ENCODE peak calls at places on chromosomes 11 and 22, in five cellular contexts. J, C, T, S and Z are unnamed samples.

GRCh38 chr11:6721343-6721742 is 38.2 kb upstream of the MRPL17 start:
- ATAC-seq in J (no peak), C (no peak), T (peak; percentile 18), S (peak; percentile 45), Z (no peak)

GRCh38 chr11:33910261-33910959 is 18.5 kb upstream of the LMO2 start:
- ATAC-seq in J (no peak), C (no peak), T (no peak), S (no peak), Z (no peak)

GRCh38 chr11:102430158-102430836 is 22.3 kb downstream of the TMEM123 start:
- ATAC-seq in J (no peak), C (peak; percentile 51), T (peak; percentile 36), S (no peak), Z (no peak)

GRCh38 chr11:118878187-118878586 is 5.5 kb upstream of the CXCR5 start:
- ATAC-seq in J (no peak), C (no peak), T (no peak), S (no peak), Z (no peak)

GRCh38 chr11:11179239-11179638 is 173.8 kb downstream of the CSNK2A3 start:
- ATAC-seq in J (peak; percentile 67), C (peak; percentile 88), T (no peak), S (peak; percentile 36), Z (peak; percentile 77)

GRCh38 chr11:97888641-97889040 is 1132.1 kb upstream of the CNTN5 start:
- ATAC-seq in J (no peak), C (no peak), T (no peak), S (no peak), Z (no peak)

GRCh38 chr11:1458340-1459218 is 28.0 kb downstream of the MOB2 start:
- ATAC-seq in J (no peak), C (peak; percentile 69), T (peak; percentile 62), S (peak; percentile 84), Z (peak; percentile 70)

GRCh38 chr11:66510990-66511339 is 530 bp downstream of the BBS1 start:
- ATAC-seq in J (no peak), C (no peak), T (peak; percentile 37), S (no peak), Z (no peak)

GRCh38 chr11:101030015-101030414 is 99.6 kb downstream of the PGR start:
- ATAC-seq in J (no peak), C (no peak), T (no peak), S (no peak), Z (no peak)

GRCh38 chr11:119134389-119134978 is 13.1 kb downstream of the HINFP start:
- ATAC-seq in J (no peak), C (peak; percentile 74), T (peak; percentile 79), S (peak; percentile 89), Z (no peak)

DNA sequence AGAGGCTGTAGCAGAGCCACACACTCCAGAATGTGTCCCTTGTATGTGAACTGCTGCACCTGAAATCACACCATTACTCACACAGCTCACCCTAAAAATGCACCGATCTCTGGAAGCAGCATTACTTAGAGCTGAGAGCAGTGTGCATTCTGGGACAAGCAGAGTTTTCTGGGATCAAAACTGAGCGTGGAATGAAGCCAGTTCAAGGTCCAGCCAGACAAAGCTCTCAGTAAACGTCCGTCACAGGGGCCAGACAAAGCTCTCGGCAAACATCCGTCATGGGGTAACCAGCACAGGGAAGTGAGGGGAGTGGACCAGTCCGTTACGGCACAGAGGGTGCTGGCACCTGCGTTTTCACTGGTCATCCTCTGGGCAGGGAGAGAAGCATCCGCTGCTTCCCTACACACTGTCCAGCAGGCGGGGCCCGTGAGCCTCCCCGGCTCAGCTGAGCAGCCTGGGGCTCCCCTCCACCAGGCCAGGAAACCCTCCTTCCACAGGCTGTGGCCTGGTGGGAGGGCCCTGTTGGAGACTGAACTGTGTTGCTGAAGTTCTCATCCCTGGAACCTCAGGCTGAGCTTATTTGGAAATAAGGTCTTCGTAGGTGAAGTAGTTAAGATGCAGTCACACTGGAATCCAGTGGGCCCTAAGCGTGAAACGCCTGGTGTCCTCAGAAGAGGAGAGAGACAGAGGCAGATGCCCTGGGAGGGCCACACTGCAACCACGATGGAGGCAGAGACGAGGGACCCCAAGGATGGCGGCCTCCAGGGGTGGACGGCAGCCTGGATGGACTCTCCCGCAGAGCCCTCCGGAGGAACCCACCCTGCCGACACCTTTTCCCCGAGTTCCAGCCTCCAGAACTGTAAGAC is 883.9 kb downstream of the BRD1 start:
- ATAC-seq in J (no peak), C (peak; percentile 92), T (peak; percentile 56), S (peak; percentile 52), Z (no peak)
- TF ChIP-seq CTCF in J (peak; percentile 15), C (peak; percentile 83), T (no peak), S (peak; percentile 50), Z (no peak)

DNA sequence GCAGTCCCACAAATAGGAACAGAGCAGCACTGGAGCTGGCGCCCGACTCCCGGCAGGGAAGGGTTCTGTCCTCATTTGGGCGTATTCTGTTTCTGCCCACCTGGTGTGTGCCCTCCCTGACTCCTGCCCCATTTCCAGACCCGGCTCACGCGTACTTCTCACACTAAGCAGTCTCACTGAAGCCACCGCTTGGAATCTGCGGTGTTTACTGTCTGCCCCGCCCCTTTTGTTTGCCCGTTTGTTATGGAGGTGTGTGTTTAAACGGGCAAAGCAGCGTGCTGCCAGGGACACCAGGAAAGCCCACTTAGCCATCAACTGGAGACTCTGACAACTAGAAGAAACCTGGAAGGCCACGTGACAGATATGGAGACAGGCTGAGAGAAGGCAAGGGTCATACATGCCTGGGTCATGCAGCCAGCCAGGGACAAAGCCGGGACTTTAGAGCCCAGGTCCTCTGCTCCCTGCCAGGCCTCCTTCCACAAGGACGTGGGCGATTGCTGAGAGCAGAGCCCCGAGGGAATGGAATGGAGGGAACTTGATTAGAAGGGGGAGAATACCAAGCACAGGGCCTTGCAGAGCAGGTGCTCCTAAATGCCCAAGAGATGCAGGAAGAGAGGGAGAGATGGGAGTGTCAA is 8.7 kb upstream of the EFCAB6 start:
- ATAC-seq in J (no peak), C (no peak), T (peak; percentile 17), S (peak; percentile 4), Z (no peak)
- H3K4me1 ChIP-seq in J (no peaks in the 10 kb centered on the region), C (no peaks in the 10 kb centered on the region), T (no peaks in the 10 kb centered on the region), S (no peaks in the 10 kb centered on the region), Z (no peaks in the 10 kb centered on the region)

GRCh38 chr11:58866788-58867187 is 22.3 kb upstream of the GLYATL2 start:
- ATAC-seq in J (no peak), C (no peak), T (no peak), S (no peak), Z (no peak)
- TF ChIP-seq CTCF in J (no peak), C (no peak), T (no peak), S (no peak), Z (no peak)

DNA sequence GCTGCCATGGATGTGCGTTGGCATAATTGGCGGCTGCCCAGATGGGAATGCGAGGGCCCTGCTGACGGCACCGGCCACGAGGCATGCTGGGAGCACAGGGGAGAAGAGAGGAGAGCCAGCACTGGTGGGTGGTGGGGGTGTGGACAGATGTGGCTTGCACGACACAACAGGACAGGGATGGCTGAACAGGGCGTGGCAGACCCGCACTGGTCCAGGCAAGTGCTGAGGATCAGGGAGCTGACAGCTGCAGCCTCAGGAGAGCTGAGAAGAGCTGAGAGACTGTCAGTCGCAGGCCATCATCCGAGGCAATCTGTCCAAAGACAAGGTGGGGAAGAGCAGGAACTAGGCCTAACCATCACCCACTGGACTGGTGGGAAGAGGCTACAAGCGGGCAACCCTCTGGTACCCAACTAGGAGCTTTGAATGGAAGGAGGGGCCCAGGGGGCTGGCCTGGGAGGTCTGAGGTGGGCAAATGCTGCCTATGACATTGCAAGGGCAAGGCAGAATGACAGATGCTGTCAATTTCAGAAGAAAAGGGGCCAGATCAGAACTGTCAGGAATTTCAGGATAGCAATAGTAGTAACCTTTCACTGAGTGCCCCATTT is 2.4 kb downstream of the GNB1L start:
- ATAC-seq in J (no peak), C (no peak), T (no peak), S (no peak), Z (no peak)
- H3K4me1 ChIP-seq in J (peaks cover 34% of the 10 kb centered on the region), C (peaks cover 53% of the 10 kb centered on the region), T (peaks cover 19% of the 10 kb centered on the region), S (peaks cover 58% of the 10 kb centered on the region), Z (peaks cover 20% of the 10 kb centered on the region)

DNA sequence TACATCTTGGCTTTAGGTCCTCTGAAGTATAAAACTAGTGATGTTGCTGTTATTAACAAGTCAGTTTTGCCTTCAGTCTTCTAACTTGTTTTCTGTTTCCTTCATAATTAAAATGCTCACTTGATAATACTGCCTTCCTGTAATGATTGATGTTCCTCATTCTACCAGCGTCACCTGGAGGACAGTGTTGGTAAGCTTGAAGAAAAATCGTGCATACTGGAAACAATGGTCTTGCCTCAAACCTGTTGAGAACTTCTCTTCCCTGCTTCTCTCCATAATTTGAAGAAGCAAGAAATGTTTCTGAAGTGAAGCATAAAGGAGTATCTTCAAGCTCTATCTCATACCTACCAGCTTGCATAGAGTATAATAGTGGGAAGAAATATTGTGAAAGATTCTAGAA is 3.0 kb downstream of the YWHAH start:
- ATAC-seq in J (no peak), C (no peak), T (no peak), S (no peak), Z (no peak)
- TF ChIP-seq CTCF in J (peak; percentile 30), C (peak; percentile 66), T (no peak), S (peak; percentile 53), Z (peak; percentile 42)

GRCh38 chr11:37115963-37116362 is 517.9 kb upstream of the RAG2 start:
- ATAC-seq in J (no peak), C (no peak), T (no peak), S (no peak), Z (no peak)
- H3K4me1 ChIP-seq in J (no peaks in the 10 kb centered on the region), C (no peaks in the 10 kb centered on the region), T (no peaks in the 10 kb centered on the region), S (no peaks in the 10 kb centered on the region), Z (no peaks in the 10 kb centered on the region)

DNA sequence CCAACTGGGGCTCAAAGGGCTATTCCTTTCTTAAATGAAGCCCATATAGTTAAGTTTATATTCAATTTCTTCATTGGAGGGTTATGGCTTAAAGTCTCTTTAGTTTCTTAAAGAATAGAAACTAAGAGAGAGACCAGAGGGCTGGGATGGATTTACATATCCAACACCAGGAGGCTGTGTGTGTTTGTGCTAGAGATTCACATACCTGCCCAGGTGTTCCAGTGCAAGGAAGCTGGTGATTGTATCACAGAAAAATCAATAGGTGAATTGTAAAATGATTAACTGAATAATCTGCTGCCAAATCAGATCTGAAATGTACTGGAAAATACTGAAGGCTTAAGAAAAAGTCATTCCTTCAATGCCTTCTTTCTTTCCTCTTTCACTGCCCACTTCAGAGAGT is 148.2 kb upstream of the BDNF start:
- ATAC-seq in J (no peak), C (no peak), T (no peak), S (no peak), Z (no peak)
- TF ChIP-seq CTCF in J (no peak), C (no peak), T (no peak), S (no peak), Z (no peak)